ENCODE peak calls at places on chromosomes 11 and 22, in eight cellular contexts. Y, L, W, V, B, E, M and D are unnamed samples.

GRCh38 chr11:20589796-20590195 is 9.6 kb upstream of the SLC6A5 start:
- DNase-seq in Y (no peak), L (no peak), W (no peak), V (no peak), B (no peak), E (no peak), M (no peak), D (no peak)

GRCh38 chr11:5279678-5280077 is 9.9 kb upstream of the HBE1 start:
- DNase-seq in Y (no peak), L (no peak), W (no peak), V (no peak), B (no peak), E (no peak), M (no peak), D (no peak)

GRCh38 chr22:49627217-49628181 is 200.2 kb downstream of the BRD1 start:
- DNase-seq in Y (no peak), L (no peak), W (no peak), V (peak), B (no peak), E (no peak), M (no peak), D (no peak)

GRCh38 chr11:3867209-3868071 is 12.0 kb downstream of the STIM1 start:
- DNase-seq in Y (peak), L (peak), W (no peak), V (no peak), B (no peak), E (no peak), M (no peak), D (peak)

GRCh38 chr11:60863550-60864521 is 3.5 kb upstream of the ZP1 start:
- DNase-seq in Y (no peak), L (no peak), W (no peak), V (no peak), B (no peak), E (no peak), M (no peak), D (no peak)

GRCh38 chr22:42994917-42995562 is 19.9 kb downstream of the PACSIN2 start:
- DNase-seq in Y (peak), L (no peak), W (no peak), V (no peak), B (no peak), E (peak), M (no peak), D (peak)

GRCh38 chr11:62508336-62509058 is 38.1 kb downstream of the AHNAK start:
- DNase-seq in Y (peak), L (peak), W (no peak), V (peak), B (no peak), E (peak), M (peak), D (peak)

GRCh38 chr11:64165482-64165841 is 451 bp downstream of the MACROD1 start:
- DNase-seq in Y (no peak), L (peak), W (no peak), V (peak), B (no peak), E (no peak), M (no peak), D (no peak)

GRCh38 chr22:19750666-19751490 is 9.7 kb upstream of the TBX1 start:
- DNase-seq in Y (peak), L (no peak), W (no peak), V (no peak), B (no peak), E (no peak), M (no peak), D (no peak)

GRCh38 chr11:101441747-101442146 is 142.1 kb downstream of the TRPC6 start:
- DNase-seq in Y (no peak), L (peak), W (no peak), V (no peak), B (no peak), E (no peak), M (no peak), D (peak)

GRCh38 chr11:95499516-95500135 is 268.6 kb upstream of the SESN3 start:
- DNase-seq in Y (peak), L (no peak), W (no peak), V (no peak), B (no peak), E (no peak), M (no peak), D (no peak)

GRCh38 chr22:36911887-36912661 is 1.4 kb upstream of the CSF2RB start:
- DNase-seq in Y (no peak), L (no peak), W (no peak), V (peak), B (no peak), E (no peak), M (no peak), D (no peak)

GRCh38 chr22:36352775-36353507 is 34.8 kb downstream of the MYH9 start:
- DNase-seq in Y (peak), L (peak), W (no peak), V (no peak), B (no peak), E (no peak), M (no peak), D (no peak)

GRCh38 chr11:95487391-95487790 is 256.4 kb upstream of the SESN3 start:
- DNase-seq in Y (no peak), L (no peak), W (no peak), V (peak), B (no peak), E (no peak), M (no peak), D (no peak)

GRCh38 chr11:9714540-9714939 is 50.7 kb downstream of the SWAP70 start:
- DNase-seq in Y (no peak), L (no peak), W (no peak), V (no peak), B (no peak), E (no peak), M (no peak), D (no peak)

GRCh38 chr22:23591203-23591791 is 11.2 kb upstream of the IGLL1 start:
- DNase-seq in Y (peak), L (peak), W (peak), V (peak), B (peak), E (peak), M (no peak), D (no peak)

GRCh38 chr11:94018721-94019120 is 2.4 kb upstream of the HEPHL1 start:
- DNase-seq in Y (no peak), L (no peak), W (no peak), V (no peak), B (no peak), E (no peak), M (no peak), D (no peak)

GRCh38 chr11:94171693-94172440 is 43.2 kb downstream of the PANX1 start:
- DNase-seq in Y (peak), L (no peak), W (no peak), V (peak), B (no peak), E (no peak), M (no peak), D (no peak)

GRCh38 chr11:29984544-29984943 is 32.3 kb downstream of the KCNA4 start:
- DNase-seq in Y (no peak), L (no peak), W (no peak), V (no peak), B (no peak), E (no peak), M (no peak), D (peak)

GRCh38 chr11:96127596-96127959 is 203.7 kb upstream of the MTMR2 start:
- DNase-seq in Y (no peak), L (no peak), W (no peak), V (no peak), B (no peak), E (no peak), M (no peak), D (no peak)

GRCh38 chr22:39954584-39955055 is 5.6 kb upstream of the TMA7B start:
- DNase-seq in Y (peak), L (no peak), W (no peak), V (no peak), B (no peak), E (no peak), M (no peak), D (no peak)